ENCODE peak calls at places on chromosomes 12 and 14, in eight cellular contexts. One of them, this sample, is unnamed.

GRCh38 chr14:49893309-49894213 is 679 bp downstream of the ARF6 start:
- DNase-seq in psoas muscle: peak; percentile 80
- DNase-seq in nephron progenitor cell: peak; percentile 76
- DNase-seq in AG04450: no peak
- DNase-seq in astrocyte of the spinal cord: no peak
- DNase-seq in left lung: peak; percentile 66
- DNase-seq in GM13977: peak; percentile 80
- DNase-seq in H9: no peak
- DNase-seq in this sample: no peak

GRCh38 chr12:75657866-75658265 is 146.5 kb upstream of the KRR1 start:
- DNase-seq in psoas muscle: no peak
- DNase-seq in AG04450: no peak
- DNase-seq in GM13977: no peak
- DNase-seq in nephron progenitor cell: no peak
- DNase-seq in astrocyte of the spinal cord: no peak
- DNase-seq in left lung: no peak
- DNase-seq in H9: no peak
- DNase-seq in this sample: no peak

GRCh38 chr14:100045687-100046344 is 19.4 kb upstream of the EVL start:
- DNase-seq in H9: no peak
- DNase-seq in AG04450: no peak
- DNase-seq in psoas muscle: no peak
- DNase-seq in nephron progenitor cell: no peak
- DNase-seq in GM13977: no peak
- DNase-seq in astrocyte of the spinal cord: no peak
- DNase-seq in left lung: no peak
- DNase-seq in this sample: no peak

GRCh38 chr12:45726594-45727300 is 2.8 kb upstream of the ARID2 start:
- DNase-seq in astrocyte of the spinal cord: peak; percentile 51
- DNase-seq in nephron progenitor cell: peak; percentile 65
- DNase-seq in GM13977: no peak
- DNase-seq in left lung: peak; percentile 64
- DNase-seq in psoas muscle: peak; percentile 81
- DNase-seq in H9: peak; percentile 48
- DNase-seq in AG04450: no peak
- DNase-seq in this sample: no peak

GRCh38 chr14:106564058-106564643 is 1037.8 kb downstream of the TMEM121 start:
- DNase-seq in nephron progenitor cell: no peak
- DNase-seq in astrocyte of the spinal cord: no peak
- DNase-seq in psoas muscle: no peak
- DNase-seq in H9: no peak
- DNase-seq in AG04450: no peak
- DNase-seq in GM13977: peak; percentile 42
- DNase-seq in left lung: no peak
- DNase-seq in this sample: no peak

GRCh38 chr12:50988871-50989270 is 36.5 kb downstream of the HIGD1C start:
- DNase-seq in AG04450: no peak
- DNase-seq in H9: no peak
- DNase-seq in astrocyte of the spinal cord: no peak
- DNase-seq in psoas muscle: no peak
- DNase-seq in left lung: no peak
- DNase-seq in nephron progenitor cell: no peak
- DNase-seq in GM13977: no peak
- DNase-seq in this sample: no peak

GRCh38 chr14:76501156-76501555 is 125.2 kb downstream of the ESRRB start:
- DNase-seq in psoas muscle: no peak
- DNase-seq in AG04450: no peak
- DNase-seq in H9: no peak
- DNase-seq in nephron progenitor cell: no peak
- DNase-seq in left lung: no peak
- DNase-seq in astrocyte of the spinal cord: no peak
- DNase-seq in GM13977: no peak
- DNase-seq in this sample: no peak

GRCh38 chr12:21618566-21618965 is 13.9 kb upstream of the GYS2 start:
- DNase-seq in GM13977: no peak
- DNase-seq in left lung: no peak
- DNase-seq in H9: no peak
- DNase-seq in AG04450: no peak
- DNase-seq in psoas muscle: no peak
- DNase-seq in nephron progenitor cell: no peak
- DNase-seq in astrocyte of the spinal cord: no peak
- DNase-seq in this sample: no peak

GRCh38 chr12:47838286-47838931 is 18.7 kb upstream of the HDAC7 start:
- DNase-seq in psoas muscle: no peak
- DNase-seq in H9: peak; percentile 63
- DNase-seq in astrocyte of the spinal cord: peak; percentile 35
- DNase-seq in left lung: no peak
- DNase-seq in AG04450: no peak
- DNase-seq in nephron progenitor cell: peak; percentile 50
- DNase-seq in GM13977: peak; percentile 60
- DNase-seq in this sample: no peak

GRCh38 chr12:6335451-6336078 is 6.3 kb downstream of the TNFRSF1A start:
- DNase-seq in AG04450: peak; percentile 53
- DNase-seq in psoas muscle: peak; percentile 86
- DNase-seq in H9: peak; percentile 79
- DNase-seq in astrocyte of the spinal cord: peak; percentile 87
- DNase-seq in GM13977: peak; percentile 91
- DNase-seq in left lung: peak; percentile 87
- DNase-seq in nephron progenitor cell: no peak
- DNase-seq in this sample: peak; percentile 92

GRCh38 chr12:27105746-27106536 is 23.6 kb upstream of the C12orf71 start:
- DNase-seq in psoas muscle: no peak
- DNase-seq in astrocyte of the spinal cord: no peak
- DNase-seq in GM13977: no peak
- DNase-seq in nephron progenitor cell: no peak
- DNase-seq in AG04450: no peak
- DNase-seq in left lung: no peak
- DNase-seq in H9: no peak
- DNase-seq in this sample: no peak

GRCh38 chr14:75969126-75969525 is 12.7 kb downstream of the TGFB3 start:
- DNase-seq in astrocyte of the spinal cord: no peak
- DNase-seq in psoas muscle: no peak
- DNase-seq in left lung: no peak
- DNase-seq in nephron progenitor cell: no peak
- DNase-seq in AG04450: no peak
- DNase-seq in H9: no peak
- DNase-seq in GM13977: no peak
- DNase-seq in this sample: no peak

GRCh38 chr14:75042040-75042439 is 9.2 kb downstream of the MLH3 start:
- DNase-seq in GM13977: no peak
- DNase-seq in AG04450: no peak
- DNase-seq in psoas muscle: no peak
- DNase-seq in H9: no peak
- DNase-seq in astrocyte of the spinal cord: peak; percentile 45
- DNase-seq in nephron progenitor cell: no peak
- DNase-seq in left lung: no peak
- DNase-seq in this sample: no peak

GRCh38 chr14:34301107-34301734 is 160.8 kb downstream of the SPTSSA start:
- DNase-seq in psoas muscle: no peak
- DNase-seq in nephron progenitor cell: peak; percentile 35
- DNase-seq in left lung: no peak
- DNase-seq in astrocyte of the spinal cord: peak; percentile 40
- DNase-seq in GM13977: peak; percentile 43
- DNase-seq in H9: no peak
- DNase-seq in AG04450: no peak
- DNase-seq in this sample: no peak

GRCh38 chr12:122880668-122881067 is 15.3 kb downstream of the VPS37B start:
- DNase-seq in astrocyte of the spinal cord: peak; percentile 67
- DNase-seq in AG04450: no peak
- DNase-seq in GM13977: no peak
- DNase-seq in H9: no peak
- DNase-seq in psoas muscle: no peak
- DNase-seq in nephron progenitor cell: peak; percentile 39
- DNase-seq in left lung: no peak
- DNase-seq in this sample: no peak

GRCh38 chr14:61889914-61890351 is 127.7 kb downstream of the SNAPC1 start:
- DNase-seq in AG04450: no peak
- DNase-seq in psoas muscle: no peak
- DNase-seq in H9: no peak
- DNase-seq in astrocyte of the spinal cord: no peak
- DNase-seq in left lung: no peak
- DNase-seq in GM13977: peak; percentile 62
- DNase-seq in nephron progenitor cell: no peak
- DNase-seq in this sample: no peak

GRCh38 chr12:55142896-55143870 is 17.0 kb downstream of the OR9K2 start:
- DNase-seq in nephron progenitor cell: peak; percentile 58
- DNase-seq in left lung: no peak
- DNase-seq in AG04450: no peak
- DNase-seq in GM13977: peak; percentile 21
- DNase-seq in psoas muscle: no peak
- DNase-seq in astrocyte of the spinal cord: peak; percentile 22
- DNase-seq in H9: peak; percentile 69
- DNase-seq in this sample: no peak

GRCh38 chr14:65095633-65096205 is 6.6 kb downstream of the MAX start:
- DNase-seq in AG04450: peak; percentile 32
- DNase-seq in astrocyte of the spinal cord: peak; percentile 87
- DNase-seq in nephron progenitor cell: no peak
- DNase-seq in left lung: no peak
- DNase-seq in GM13977: no peak
- DNase-seq in psoas muscle: peak; percentile 74
- DNase-seq in H9: no peak
- DNase-seq in this sample: no peak

GRCh38 chr14:100865682-100866591 is 37.6 kb downstream of the RTL1 start:
- DNase-seq in H9: no peak
- DNase-seq in nephron progenitor cell: no peak
- DNase-seq in psoas muscle: peak; percentile 30
- DNase-seq in AG04450: no peak
- DNase-seq in left lung: peak; percentile 20
- DNase-seq in astrocyte of the spinal cord: no peak
- DNase-seq in GM13977: no peak
- DNase-seq in this sample: peak; percentile 59

GRCh38 chr12:14961466-14962155 is at the start of gene ARHGDIB:
- DNase-seq in nephron progenitor cell: no peak
- DNase-seq in GM13977: peak; percentile 38
- DNase-seq in AG04450: no peak
- DNase-seq in astrocyte of the spinal cord: no peak
- DNase-seq in H9: no peak
- DNase-seq in left lung: no peak
- DNase-seq in psoas muscle: peak; percentile 64
- DNase-seq in this sample: no peak

GRCh38 chr12:109820921-109821381 is 12.2 kb downstream of the TRPV4 start:
- DNase-seq in nephron progenitor cell: no peak
- DNase-seq in GM13977: no peak
- DNase-seq in AG04450: no peak
- DNase-seq in left lung: no peak
- DNase-seq in astrocyte of the spinal cord: no peak
- DNase-seq in H9: no peak
- DNase-seq in psoas muscle: no peak
- DNase-seq in this sample: no peak

DNA sequence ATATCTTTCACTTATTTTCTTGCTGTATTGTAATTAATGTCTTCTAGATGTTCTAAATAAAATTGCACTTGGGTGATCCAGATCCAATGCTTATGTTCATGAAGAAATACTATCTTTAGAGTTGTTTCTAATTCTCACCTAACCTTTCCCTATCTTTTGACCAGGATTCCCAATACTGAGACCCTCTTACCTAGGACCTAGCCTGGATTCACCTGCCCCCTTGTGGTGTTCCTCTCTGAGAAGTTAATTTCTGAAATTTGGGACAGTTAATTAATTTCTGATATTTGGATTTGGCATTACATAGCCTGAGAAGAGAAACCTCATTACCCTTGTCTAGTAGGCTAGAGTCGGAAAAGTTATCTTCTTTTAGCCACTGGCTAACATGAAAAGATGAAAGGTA is 29.5 kb downstream of the FOXA1 start:
- DNase-seq in AG04450: no peak
- DNase-seq in nephron progenitor cell: no peak
- DNase-seq in psoas muscle: no peak
- DNase-seq in astrocyte of the spinal cord: no peak
- DNase-seq in GM13977: no peak
- DNase-seq in left lung: no peak
- DNase-seq in H9: no peak
- DNase-seq in this sample: no peak
- TF ChIP-seq CTCF in AG04450: peak; percentile 37
- TF ChIP-seq CTCF in nephron progenitor cell: no peak
- TF ChIP-seq CTCF in psoas muscle: no peak
- TF ChIP-seq CTCF in astrocyte of the spinal cord: peak; percentile 30
- TF ChIP-seq CTCF in GM13977: no peak
- TF ChIP-seq CTCF in left lung: no peak
- TF ChIP-seq CTCF in H9: peak; percentile 69
- TF ChIP-seq CTCF in this sample: peak; percentile 67

GRCh38 chr12:4307593-4308333 is 13.2 kb upstream of the TIGAR start:
- DNase-seq in H9: peak; percentile 98
- DNase-seq in AG04450: peak; percentile 55
- DNase-seq in astrocyte of the spinal cord: peak; percentile 80
- DNase-seq in nephron progenitor cell: peak; percentile 70
- DNase-seq in GM13977: peak; percentile 47
- DNase-seq in psoas muscle: peak; percentile 76
- DNase-seq in left lung: peak; percentile 72
- DNase-seq in this sample: no peak
- TF ChIP-seq CTCF in H9: peak; percentile 81
- TF ChIP-seq CTCF in AG04450: peak; percentile 79
- TF ChIP-seq CTCF in astrocyte of the spinal cord: peak; percentile 77
- TF ChIP-seq CTCF in nephron progenitor cell: peak; percentile 70
- TF ChIP-seq CTCF in GM13977: peak; percentile 51
- TF ChIP-seq CTCF in psoas muscle: peak; percentile 76
- TF ChIP-seq CTCF in left lung: peak; percentile 51
- TF ChIP-seq CTCF in this sample: peak; percentile 91

GRCh38 chr14:105492966-105493871 is 2.2 kb downstream of the TEDC1 start:
- DNase-seq in nephron progenitor cell: peak; percentile 8
- DNase-seq in psoas muscle: peak; percentile 56
- DNase-seq in GM13977: no peak
- DNase-seq in astrocyte of the spinal cord: no peak
- DNase-seq in AG04450: no peak
- DNase-seq in H9: peak; percentile 25
- DNase-seq in left lung: peak; percentile 34
- DNase-seq in this sample: peak; percentile 91
- TF ChIP-seq CTCF in nephron progenitor cell: no peak
- TF ChIP-seq CTCF in psoas muscle: no peak
- TF ChIP-seq CTCF in GM13977: no peak
- TF ChIP-seq CTCF in astrocyte of the spinal cord: no peak
- TF ChIP-seq CTCF in AG04450: no peak
- TF ChIP-seq CTCF in H9: peak; percentile 17
- TF ChIP-seq CTCF in left lung: no peak
- TF ChIP-seq CTCF in this sample: no peak

DNA sequence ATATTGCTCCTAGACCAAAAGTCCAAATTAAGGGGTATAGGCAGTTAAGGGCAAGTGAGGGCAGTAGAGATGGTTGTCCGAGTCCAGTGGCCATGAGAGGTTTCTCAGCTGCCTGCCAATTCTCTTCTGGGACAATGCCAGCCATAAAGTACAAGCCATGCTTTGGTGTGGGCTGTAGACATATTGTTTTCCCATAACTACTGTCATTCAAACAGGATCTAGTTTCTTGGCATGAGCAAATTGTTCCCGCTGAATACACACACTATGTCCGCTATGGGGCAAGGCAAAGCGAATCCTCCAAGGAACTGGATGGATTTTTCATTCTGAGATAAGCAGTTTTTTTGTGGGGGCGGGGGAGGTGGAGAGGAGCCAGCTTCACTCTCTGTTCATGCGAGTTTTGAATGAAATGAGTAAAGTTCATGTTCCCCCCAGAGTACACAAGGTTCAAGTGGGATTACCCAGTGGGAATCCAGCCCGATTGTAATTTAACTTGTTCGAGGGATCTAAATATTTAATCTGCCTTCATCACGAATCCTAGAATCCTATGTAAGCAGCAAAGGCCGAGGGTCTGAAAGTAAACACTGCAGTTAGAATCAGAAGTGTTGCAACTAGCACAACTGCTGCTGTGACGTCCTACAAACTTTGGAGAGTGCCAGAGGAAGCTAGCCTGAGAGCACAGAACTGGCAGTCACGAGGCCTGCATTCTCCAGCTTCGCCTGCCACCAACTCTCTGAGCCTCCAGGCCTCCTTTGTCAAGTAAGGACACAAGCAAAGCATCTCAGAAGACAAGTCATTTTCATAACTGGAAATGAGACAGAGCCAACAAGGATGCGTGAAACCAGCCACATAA is 137.0 kb downstream of the CRADD start:
- DNase-seq in psoas muscle: peak; percentile 90
- DNase-seq in left lung: peak; percentile 77
- DNase-seq in astrocyte of the spinal cord: no peak
- DNase-seq in nephron progenitor cell: no peak
- DNase-seq in AG04450: peak; percentile 61
- DNase-seq in GM13977: no peak
- DNase-seq in H9: no peak
- DNase-seq in this sample: no peak
- TF ChIP-seq CTCF in psoas muscle: no peak
- TF ChIP-seq CTCF in left lung: no peak
- TF ChIP-seq CTCF in astrocyte of the spinal cord: no peak
- TF ChIP-seq CTCF in nephron progenitor cell: no peak
- TF ChIP-seq CTCF in AG04450: no peak
- TF ChIP-seq CTCF in GM13977: no peak
- TF ChIP-seq CTCF in H9: no peak
- TF ChIP-seq CTCF in this sample: no peak

This sample was measured in chondrocyte.